ENCODE peak calls at places on chromosomes 6 and 20, in seven cellular contexts. I is hepatocyte, O is GM23338, K is GM23248, Z is MM.1S, S is PC-3, R is PC-9. X is an unnamed sample. For H3K9me2, the result is how much of the 10 kb centered on the place peaks cover.

GRCh38 chr6:84688187-84688878 is 76.1 kb downstream of the TBX18 start:
- DNase-seq in I (no peak), O (no peak), K (peak), Z (no peak), S (no peak), R (no peak), X (no peak)

GRCh38 chr20:64041040-64041780 is 5.2 kb downstream of the C20orf204 start:
- DNase-seq in I (no peak), O (peak), K (no peak), Z (no peak), S (no peak), R (no peak), X (no peak)

GRCh38 chr6:132425176-132425575 is 23.9 kb upstream of the MOXD1 start:
- DNase-seq in I (no peak), O (peak), K (no peak), Z (no peak), S (no peak), R (no peak), X (no peak)

GRCh38 chr6:87929843-87930288 is 117.8 kb upstream of the SPACA1 start:
- DNase-seq in I (peak), O (peak), K (peak), Z (peak), S (peak), R (peak), X (peak)

GRCh38 chr6:150195996-150196417 is 53.2 kb downstream of the PPP1R14C start:
- DNase-seq in I (peak), O (no peak), K (peak), Z (no peak), S (no peak), R (no peak), X (no peak)

GRCh38 chr6:32081168-32081624 is 27.9 kb downstream of the TNXB start:
- DNase-seq in I (no peak), O (no peak), K (peak), Z (no peak), S (peak), R (no peak), X (no peak)

GRCh38 chr6:90860822-90861601 is 274.1 kb upstream of the MAP3K7 start:
- DNase-seq in I (no peak), O (no peak), K (peak), Z (no peak), S (peak), R (no peak), X (peak)

GRCh38 chr6:159788757-159789376 is 535 bp downstream of the TCP1 start:
- DNase-seq in I (peak), O (peak), K (peak), Z (peak), S (peak), R (no peak), X (peak)

GRCh38 chr6:135423649-135424128 is 73.9 kb downstream of the AHI1 start:
- DNase-seq in I (peak), O (peak), K (peak), Z (peak), S (peak), R (peak), X (peak)

GRCh38 chr6:156420172-156420993 is 356.8 kb upstream of the ARID1B start:
- DNase-seq in I (no peak), O (no peak), K (no peak), Z (no peak), S (no peak), R (no peak), X (no peak)

GRCh38 chr6:113586966-113587699 is 270.0 kb upstream of the MARCKS start:
- DNase-seq in I (no peak), O (peak), K (no peak), Z (no peak), S (no peak), R (no peak), X (no peak)

GRCh38 chr6:43495409-43495941 is 14.7 kb downstream of the LRRC73 start:
- DNase-seq in I (no peak), O (no peak), K (peak), Z (no peak), S (peak), R (peak), X (no peak)

GRCh38 chr6:143950874-143951273 is 57.2 kb downstream of the PLAGL1 start:
- DNase-seq in I (peak), O (no peak), K (no peak), Z (no peak), S (no peak), R (no peak), X (no peak)

GRCh38 chr20:4876731-4877130 is 124.6 kb downstream of the SLC23A2 start:
- DNase-seq in I (no peak), O (no peak), K (no peak), Z (no peak), S (peak), R (no peak), X (no peak)

GRCh38 chr6:140281236-140281635 is 906.8 kb upstream of the CITED2 start:
- DNase-seq in I (no peak), O (no peak), K (no peak), Z (no peak), S (peak), R (no peak), X (no peak)

GRCh38 chr6:164942271-164942670 is 367.1 kb downstream of the C6orf118 start:
- DNase-seq in I (no peak), O (no peak), K (no peak), Z (no peak), S (no peak), R (no peak), X (no peak)

GRCh38 chr6:129890164-129890563 is 29.0 kb upstream of the TMEM244 start:
- DNase-seq in I (no peak), O (no peak), K (peak), Z (no peak), S (peak), R (no peak), X (no peak)

GRCh38 chr6:158143700-158144099 is 24.4 kb downstream of the SERAC1 start:
- DNase-seq in I (no peak), O (peak), K (peak), Z (peak), S (peak), R (no peak), X (peak)

GRCh38 chr6:150600302-150601017 is 775 bp downstream of the PLEKHG1 start:
- DNase-seq in I (peak), O (peak), K (peak), Z (peak), S (peak), R (peak), X (peak)

GRCh38 chr6:29294499-29294914 is 7.0 kb upstream of the OR14J1 start:
- DNase-seq in I (no peak), O (peak), K (no peak), Z (no peak), S (no peak), R (no peak), X (no peak)

GRCh38 chr6:7730411-7730810 is 4.5 kb downstream of the BMP6 start:
- DNase-seq in I (no peak), O (no peak), K (no peak), Z (no peak), S (no peak), R (no peak), X (no peak)

GRCh38 chr6:155646443-155646842 is 190.8 kb upstream of the NOX3 start:
- DNase-seq in I (peak), O (no peak), K (no peak), Z (no peak), S (no peak), R (no peak), X (no peak)

GRCh38 chr6:43763133-43763797 is 6.7 kb upstream of the VEGFA start:
- DNase-seq in I (no peak), O (no peak), K (no peak), Z (no peak), S (no peak), R (no peak), X (no peak)

GRCh38 chr6:144220031-144220790 is 64.9 kb upstream of the UTRN start:
- DNase-seq in I (no peak), O (no peak), K (no peak), Z (no peak), S (no peak), R (no peak), X (no peak)

GRCh38 chr6:122416825-122417224 is 17.4 kb downstream of the HSF2 start:
- DNase-seq in I (no peak), O (no peak), K (no peak), Z (no peak), S (no peak), R (no peak), X (no peak)

GRCh38 chr6:170046786-170047626 is 243.9 kb downstream of the DLL1 start:
- DNase-seq in I (no peak), O (no peak), K (peak), Z (no peak), S (no peak), R (no peak), X (no peak)

GRCh38 chr6:105781248-105781647 is 304.9 kb upstream of the PRDM1 start:
- DNase-seq in I (peak), O (no peak), K (no peak), Z (no peak), S (peak), R (no peak), X (no peak)

GRCh38 chr6:155103816-155104366 is 108.8 kb downstream of the TIAM2 start:
- DNase-seq in I (no peak), O (peak), K (peak), Z (no peak), S (no peak), R (no peak), X (no peak)

GRCh38 chr6:19788684-19789083 is 48.5 kb upstream of the ID4 start:
- DNase-seq in I (no peak), O (no peak), K (no peak), Z (no peak), S (no peak), R (no peak), X (no peak)
- H3K9me2 ChIP-seq in I (under half), O (under half), K (under half), Z (under half), S (under half), R (under half), X (under half)

GRCh38 chr6:74459260-74459659 is 746.6 kb downstream of the COL12A1 start:
- DNase-seq in I (no peak), O (no peak), K (no peak), Z (no peak), S (no peak), R (no peak), X (no peak)

GRCh38 chr6:74455786-74456185 is 750.1 kb downstream of the COL12A1 start:
- DNase-seq in I (no peak), O (no peak), K (no peak), Z (no peak), S (no peak), R (no peak), X (no peak)

DNA sequence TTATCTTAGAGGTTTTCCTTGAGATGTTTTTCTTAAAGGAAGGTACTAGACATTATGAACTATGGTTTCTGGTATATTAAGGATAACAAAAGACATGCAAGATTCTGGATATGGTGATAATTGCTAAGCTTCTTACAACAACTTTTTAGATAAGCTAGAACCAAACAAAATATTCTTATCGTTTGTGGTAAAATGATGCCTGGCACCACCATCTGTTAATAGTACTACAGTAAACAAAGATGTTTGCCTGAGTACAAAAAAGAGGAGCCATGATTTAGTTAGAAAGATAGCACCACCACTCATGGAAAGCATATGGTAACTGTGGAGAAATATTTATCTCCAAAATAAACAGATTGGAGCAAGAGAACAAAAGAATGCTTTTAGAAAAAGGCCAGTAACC is 747.3 kb downstream of the COL12A1 start:
- DNase-seq in I (no peak), O (no peak), K (no peak), Z (no peak), S (no peak), R (no peak), X (no peak)
- H3K9me2 ChIP-seq in I (under half), O (under half), K (under half), Z (under half), S (under half), R (under half), X (under half)

DNA sequence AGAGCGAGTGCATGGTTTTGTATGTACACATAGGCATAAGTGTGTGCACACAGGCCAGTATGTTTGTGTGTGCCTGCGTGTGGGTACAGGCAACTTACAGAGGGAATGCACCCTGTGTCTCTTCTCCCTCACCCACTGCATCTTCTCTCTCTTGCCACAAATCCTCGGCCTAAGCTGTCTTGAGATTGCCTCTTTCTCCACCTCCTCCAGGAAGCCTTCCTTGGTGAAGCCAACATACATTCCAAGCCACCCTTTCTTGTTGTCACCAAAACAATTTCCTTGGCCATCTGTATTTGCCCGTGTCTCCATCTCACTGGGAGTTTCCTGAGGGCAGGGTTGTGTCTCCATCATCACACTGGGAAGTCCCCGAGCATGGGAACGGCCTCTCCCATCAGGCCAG is 29.8 kb upstream of the MLN start:
- DNase-seq in I (no peak), O (no peak), K (no peak), Z (no peak), S (no peak), R (no peak), X (no peak)
- H3K9me2 ChIP-seq in I (under half), O (under half), K (under half), Z (under half), S (under half), R (under half), X (under half)

GRCh38 chr6:118984342-118984741 is 49.4 kb upstream of the MCM9 start:
- DNase-seq in I (no peak), O (no peak), K (no peak), Z (peak), S (no peak), R (no peak), X (no peak)

GRCh38 chr6:118980063-118980462 is 45.1 kb upstream of the MCM9 start:
- DNase-seq in I (peak), O (no peak), K (peak), Z (no peak), S (no peak), R (no peak), X (no peak)

GRCh38 chr6:118982256-118982911 is 47.4 kb upstream of the MCM9 start:
- DNase-seq in I (no peak), O (no peak), K (no peak), Z (no peak), S (no peak), R (no peak), X (no peak)

GRCh38 chr6:118986312-118986711 is 51.4 kb upstream of the MCM9 start:
- DNase-seq in I (no peak), O (no peak), K (no peak), Z (no peak), S (no peak), R (no peak), X (no peak)

GRCh38 chr6:118985123-118985830 is 50.3 kb upstream of the MCM9 start:
- DNase-seq in I (no peak), O (no peak), K (no peak), Z (peak), S (no peak), R (no peak), X (no peak)
- H3K9me2 ChIP-seq in I (under half), O (under half), K (under half), Z (under half), S (under half), R (under half), X (under half)

GRCh38 chr20:25552977-25553376 is 32.4 kb downstream of the NINL start:
- DNase-seq in I (no peak), O (no peak), K (no peak), Z (no peak), S (no peak), R (no peak), X (no peak)

GRCh38 chr20:25553819-25554296 is 31.5 kb downstream of the NINL start:
- DNase-seq in I (peak), O (no peak), K (peak), Z (no peak), S (no peak), R (no peak), X (no peak)

GRCh38 chr20:25549172-25549865 is 36.0 kb downstream of the NINL start:
- DNase-seq in I (no peak), O (no peak), K (no peak), Z (no peak), S (no peak), R (no peak), X (no peak)

GRCh38 chr20:25549866-25550477 is 35.4 kb downstream of the NINL start:
- DNase-seq in I (no peak), O (no peak), K (peak), Z (no peak), S (peak), R (peak), X (no peak)

DNA sequence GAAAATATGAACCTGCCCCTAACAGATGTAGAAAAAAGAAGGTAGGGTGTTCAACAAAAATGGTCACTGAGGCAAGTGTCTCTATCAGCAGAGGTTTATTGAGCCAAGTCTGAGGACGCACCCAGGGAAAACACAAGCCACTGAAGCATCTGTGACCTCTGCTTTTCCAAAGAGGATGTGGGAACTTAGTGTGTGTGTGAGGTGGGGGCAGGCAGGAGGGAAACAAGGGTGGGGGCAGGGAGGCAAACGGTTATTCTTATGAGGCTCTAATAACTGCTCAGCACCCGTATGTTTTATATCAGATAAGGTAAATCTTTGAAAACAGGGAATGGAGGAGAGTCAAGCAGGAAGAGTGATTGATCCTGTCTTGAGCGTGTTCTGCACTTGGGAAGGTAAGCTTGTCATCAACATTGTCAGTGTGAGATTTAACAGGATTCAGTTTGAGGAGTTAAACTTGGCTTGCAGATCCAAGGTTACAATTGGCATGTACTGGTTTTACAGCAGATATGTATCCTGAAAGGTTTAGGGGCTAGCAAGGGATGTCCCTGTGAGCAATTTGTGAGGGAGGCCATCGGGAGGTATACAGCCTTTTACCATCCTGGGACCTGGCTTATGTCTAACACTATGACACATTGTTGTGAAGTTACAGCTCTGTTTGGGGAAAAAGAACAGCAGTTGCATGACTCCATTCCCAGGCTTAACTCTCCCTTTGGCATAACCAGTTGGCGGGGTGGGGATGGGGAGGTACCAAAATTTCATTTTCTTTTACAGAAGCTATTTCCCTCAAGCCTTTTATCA is 33.7 kb downstream of the NINL start:
- DNase-seq in I (no peak), O (no peak), K (peak), Z (no peak), S (no peak), R (no peak), X (no peak)
- H3K9me2 ChIP-seq in I (under half), O (under half), K (under half), Z (under half), S (under half), R (under half), X (under half)

X was measured in OCI-LY7.